ENCODE peak calls at places on chromosomes 16 and 17, in seven cellular contexts. One of them, this sample, is unnamed.

GRCh38 chr16:27822529-27823437 is 240.7 kb downstream of the GSG1L start:
- DNase-seq in ELR: no peak
- DNase-seq in sciatic nerve: peak; percentile 23
- DNase-seq in stimulated activated CD8-positive, alpha-beta memory T cell treated with anti-CD3 and anti-CD28 coated beads, Interleukin-2, amount 100 ng/mL, for 48 hours: no peak
- DNase-seq in T-helper 9 cell: no peak
- DNase-seq in AG09319: no peak
- DNase-seq in HL-60: no peak
- DNase-seq in this sample: no peak

GRCh38 chr17:9797965-9798364 is 6.6 kb upstream of the DHRS7C start:
- DNase-seq in ELR: no peak
- DNase-seq in sciatic nerve: no peak
- DNase-seq in stimulated activated CD8-positive, alpha-beta memory T cell treated with anti-CD3 and anti-CD28 coated beads, Interleukin-2, amount 100 ng/mL, for 48 hours: no peak
- DNase-seq in T-helper 9 cell: no peak
- DNase-seq in AG09319: no peak
- DNase-seq in HL-60: no peak
- DNase-seq in this sample: no peak

GRCh38 chr17:82914375-82914774 is 74.6 kb upstream of the ZNF750 start:
- DNase-seq in ELR: no peak
- DNase-seq in sciatic nerve: no peak
- DNase-seq in stimulated activated CD8-positive, alpha-beta memory T cell treated with anti-CD3 and anti-CD28 coated beads, Interleukin-2, amount 100 ng/mL, for 48 hours: no peak
- DNase-seq in T-helper 9 cell: no peak
- DNase-seq in AG09319: no peak
- DNase-seq in HL-60: no peak
- DNase-seq in this sample: peak; percentile 14

GRCh38 chr16:10333321-10334032 is 52.4 kb upstream of the ATF7IP2 start:
- DNase-seq in ELR: no peak
- DNase-seq in sciatic nerve: no peak
- DNase-seq in stimulated activated CD8-positive, alpha-beta memory T cell treated with anti-CD3 and anti-CD28 coated beads, Interleukin-2, amount 100 ng/mL, for 48 hours: no peak
- DNase-seq in T-helper 9 cell: no peak
- DNase-seq in AG09319: no peak
- DNase-seq in HL-60: no peak
- DNase-seq in this sample: no peak

GRCh38 chr16:24626251-24626650 is 86.9 kb downstream of the RBBP6 start:
- DNase-seq in ELR: peak; percentile 52
- DNase-seq in sciatic nerve: no peak
- DNase-seq in stimulated activated CD8-positive, alpha-beta memory T cell treated with anti-CD3 and anti-CD28 coated beads, Interleukin-2, amount 100 ng/mL, for 48 hours: no peak
- DNase-seq in T-helper 9 cell: no peak
- DNase-seq in AG09319: no peak
- DNase-seq in HL-60: no peak
- DNase-seq in this sample: peak; percentile 47

GRCh38 chr17:79978545-79978852 is 57.2 kb downstream of the TBC1D16 start:
- DNase-seq in ELR: no peak
- DNase-seq in sciatic nerve: peak; percentile 35
- DNase-seq in stimulated activated CD8-positive, alpha-beta memory T cell treated with anti-CD3 and anti-CD28 coated beads, Interleukin-2, amount 100 ng/mL, for 48 hours: no peak
- DNase-seq in T-helper 9 cell: no peak
- DNase-seq in AG09319: peak; percentile 14
- DNase-seq in HL-60: no peak
- DNase-seq in this sample: no peak

GRCh38 chr17:44223574-44224046 is 4.1 kb upstream of the UBTF start:
- DNase-seq in ELR: peak; percentile 80
- DNase-seq in sciatic nerve: peak; percentile 75
- DNase-seq in stimulated activated CD8-positive, alpha-beta memory T cell treated with anti-CD3 and anti-CD28 coated beads, Interleukin-2, amount 100 ng/mL, for 48 hours: no peak
- DNase-seq in T-helper 9 cell: no peak
- DNase-seq in AG09319: no peak
- DNase-seq in HL-60: no peak
- DNase-seq in this sample: no peak

GRCh38 chr16:86509759-86510464 is 415 bp upstream of the FOXF1 start:
- DNase-seq in ELR: peak; percentile 93
- DNase-seq in sciatic nerve: no peak
- DNase-seq in stimulated activated CD8-positive, alpha-beta memory T cell treated with anti-CD3 and anti-CD28 coated beads, Interleukin-2, amount 100 ng/mL, for 48 hours: no peak
- DNase-seq in T-helper 9 cell: no peak
- DNase-seq in AG09319: peak; percentile 90
- DNase-seq in HL-60: no peak
- DNase-seq in this sample: no peak

GRCh38 chr16:86452451-86452850 is 57.9 kb upstream of the FOXF1 start:
- DNase-seq in ELR: no peak
- DNase-seq in sciatic nerve: no peak
- DNase-seq in stimulated activated CD8-positive, alpha-beta memory T cell treated with anti-CD3 and anti-CD28 coated beads, Interleukin-2, amount 100 ng/mL, for 48 hours: no peak
- DNase-seq in T-helper 9 cell: no peak
- DNase-seq in AG09319: no peak
- DNase-seq in HL-60: no peak
- DNase-seq in this sample: no peak

GRCh38 chr16:85005278-85006069 is 5.9 kb downstream of the ZDHHC7 start:
- DNase-seq in ELR: peak; percentile 87
- DNase-seq in sciatic nerve: no peak
- DNase-seq in stimulated activated CD8-positive, alpha-beta memory T cell treated with anti-CD3 and anti-CD28 coated beads, Interleukin-2, amount 100 ng/mL, for 48 hours: no peak
- DNase-seq in T-helper 9 cell: no peak
- DNase-seq in AG09319: peak; percentile 35
- DNase-seq in HL-60: no peak
- DNase-seq in this sample: peak; percentile 80

GRCh38 chr17:78360371-78361226 is 722 bp upstream of the SOCS3 start:
- DNase-seq in ELR: peak; percentile 94
- DNase-seq in sciatic nerve: peak; percentile 98
- DNase-seq in stimulated activated CD8-positive, alpha-beta memory T cell treated with anti-CD3 and anti-CD28 coated beads, Interleukin-2, amount 100 ng/mL, for 48 hours: peak; percentile 96
- DNase-seq in T-helper 9 cell: peak; percentile 96
- DNase-seq in AG09319: no peak
- DNase-seq in HL-60: peak; percentile 88
- DNase-seq in this sample: peak; percentile 89

GRCh38 chr16:3180445-3180878 is 7.5 kb upstream of the OR1F1 start:
- DNase-seq in ELR: peak; percentile 72
- DNase-seq in sciatic nerve: no peak
- DNase-seq in stimulated activated CD8-positive, alpha-beta memory T cell treated with anti-CD3 and anti-CD28 coated beads, Interleukin-2, amount 100 ng/mL, for 48 hours: no peak
- DNase-seq in T-helper 9 cell: no peak
- DNase-seq in AG09319: no peak
- DNase-seq in HL-60: no peak
- DNase-seq in this sample: peak; percentile 50

GRCh38 chr17:32516940-32517711 is 30.3 kb downstream of the CDK5R1 start:
- DNase-seq in ELR: no peak
- DNase-seq in sciatic nerve: no peak
- DNase-seq in stimulated activated CD8-positive, alpha-beta memory T cell treated with anti-CD3 and anti-CD28 coated beads, Interleukin-2, amount 100 ng/mL, for 48 hours: no peak
- DNase-seq in T-helper 9 cell: no peak
- DNase-seq in AG09319: no peak
- DNase-seq in HL-60: no peak
- DNase-seq in this sample: no peak

GRCh38 chr17:38585056-38585804 is 20.5 kb downstream of the SRCIN1 start:
- DNase-seq in ELR: no peak
- DNase-seq in sciatic nerve: no peak
- DNase-seq in stimulated activated CD8-positive, alpha-beta memory T cell treated with anti-CD3 and anti-CD28 coated beads, Interleukin-2, amount 100 ng/mL, for 48 hours: no peak
- DNase-seq in T-helper 9 cell: no peak
- DNase-seq in AG09319: no peak
- DNase-seq in HL-60: no peak
- DNase-seq in this sample: peak; percentile 30

GRCh38 chr16:4306439-4307214 is 9.2 kb upstream of the GLIS2 start:
- DNase-seq in ELR: no peak
- DNase-seq in sciatic nerve: no peak
- DNase-seq in stimulated activated CD8-positive, alpha-beta memory T cell treated with anti-CD3 and anti-CD28 coated beads, Interleukin-2, amount 100 ng/mL, for 48 hours: no peak
- DNase-seq in T-helper 9 cell: peak; percentile 51
- DNase-seq in AG09319: no peak
- DNase-seq in HL-60: no peak
- DNase-seq in this sample: no peak

GRCh38 chr17:16920628-16921020 is 51.3 kb downstream of the TNFRSF13B start:
- DNase-seq in ELR: no peak
- DNase-seq in sciatic nerve: no peak
- DNase-seq in stimulated activated CD8-positive, alpha-beta memory T cell treated with anti-CD3 and anti-CD28 coated beads, Interleukin-2, amount 100 ng/mL, for 48 hours: no peak
- DNase-seq in T-helper 9 cell: no peak
- DNase-seq in AG09319: no peak
- DNase-seq in HL-60: no peak
- DNase-seq in this sample: no peak

GRCh38 chr16:65116818-65117430 is 4.9 kb downstream of the CDH11 start:
- DNase-seq in ELR: no peak
- DNase-seq in sciatic nerve: no peak
- DNase-seq in stimulated activated CD8-positive, alpha-beta memory T cell treated with anti-CD3 and anti-CD28 coated beads, Interleukin-2, amount 100 ng/mL, for 48 hours: no peak
- DNase-seq in T-helper 9 cell: no peak
- DNase-seq in AG09319: no peak
- DNase-seq in HL-60: no peak
- DNase-seq in this sample: peak; percentile 16

GRCh38 chr17:50837980-50838954 is 2.9 kb downstream of the WFIKKN2 start:
- DNase-seq in ELR: no peak
- DNase-seq in sciatic nerve: no peak
- DNase-seq in stimulated activated CD8-positive, alpha-beta memory T cell treated with anti-CD3 and anti-CD28 coated beads, Interleukin-2, amount 100 ng/mL, for 48 hours: no peak
- DNase-seq in T-helper 9 cell: no peak
- DNase-seq in AG09319: no peak
- DNase-seq in HL-60: no peak
- DNase-seq in this sample: no peak

GRCh38 chr17:2111691-2112090 is 56.8 kb downstream of the HIC1 start:
- DNase-seq in ELR: peak; percentile 72
- DNase-seq in sciatic nerve: no peak
- DNase-seq in stimulated activated CD8-positive, alpha-beta memory T cell treated with anti-CD3 and anti-CD28 coated beads, Interleukin-2, amount 100 ng/mL, for 48 hours: no peak
- DNase-seq in T-helper 9 cell: no peak
- DNase-seq in AG09319: no peak
- DNase-seq in HL-60: no peak
- DNase-seq in this sample: peak; percentile 77

GRCh38 chr17:49572806-49573420 is 2.8 kb upstream of the NXPH3 start:
- DNase-seq in ELR: no peak
- DNase-seq in sciatic nerve: no peak
- DNase-seq in stimulated activated CD8-positive, alpha-beta memory T cell treated with anti-CD3 and anti-CD28 coated beads, Interleukin-2, amount 100 ng/mL, for 48 hours: no peak
- DNase-seq in T-helper 9 cell: no peak
- DNase-seq in AG09319: no peak
- DNase-seq in HL-60: no peak
- DNase-seq in this sample: no peak

GRCh38 chr17:4859816-4860625 is 26.9 kb downstream of the MINK1 start:
- DNase-seq in ELR: no peak
- DNase-seq in sciatic nerve: no peak
- DNase-seq in stimulated activated CD8-positive, alpha-beta memory T cell treated with anti-CD3 and anti-CD28 coated beads, Interleukin-2, amount 100 ng/mL, for 48 hours: no peak
- DNase-seq in T-helper 9 cell: no peak
- DNase-seq in AG09319: no peak
- DNase-seq in HL-60: no peak
- DNase-seq in this sample: no peak

GRCh38 chr17:73983623-73984410 is 219.7 kb upstream of the RPL38 start:
- DNase-seq in ELR: no peak
- DNase-seq in sciatic nerve: no peak
- DNase-seq in stimulated activated CD8-positive, alpha-beta memory T cell treated with anti-CD3 and anti-CD28 coated beads, Interleukin-2, amount 100 ng/mL, for 48 hours: no peak
- DNase-seq in T-helper 9 cell: no peak
- DNase-seq in AG09319: no peak
- DNase-seq in HL-60: no peak
- DNase-seq in this sample: no peak

GRCh38 chr17:81390436-81391214 is 4.6 kb upstream of the BAHCC1 start:
- DNase-seq in ELR: no peak
- DNase-seq in sciatic nerve: no peak
- DNase-seq in stimulated activated CD8-positive, alpha-beta memory T cell treated with anti-CD3 and anti-CD28 coated beads, Interleukin-2, amount 100 ng/mL, for 48 hours: no peak
- DNase-seq in T-helper 9 cell: no peak
- DNase-seq in AG09319: no peak
- DNase-seq in HL-60: no peak
- DNase-seq in this sample: no peak

GRCh38 chr16:85658504-85659326 is 30.0 kb downstream of the GINS2 start:
- DNase-seq in ELR: no peak
- DNase-seq in sciatic nerve: no peak
- DNase-seq in stimulated activated CD8-positive, alpha-beta memory T cell treated with anti-CD3 and anti-CD28 coated beads, Interleukin-2, amount 100 ng/mL, for 48 hours: no peak
- DNase-seq in T-helper 9 cell: no peak
- DNase-seq in AG09319: no peak
- DNase-seq in HL-60: no peak
- DNase-seq in this sample: no peak

GRCh38 chr17:78838574-78839005 is 2.0 kb downstream of the USP36 start:
- DNase-seq in ELR: no peak
- DNase-seq in sciatic nerve: no peak
- DNase-seq in stimulated activated CD8-positive, alpha-beta memory T cell treated with anti-CD3 and anti-CD28 coated beads, Interleukin-2, amount 100 ng/mL, for 48 hours: no peak
- DNase-seq in T-helper 9 cell: no peak
- DNase-seq in AG09319: no peak
- DNase-seq in HL-60: no peak
- DNase-seq in this sample: peak; percentile 13

GRCh38 chr17:76480676-76481075 is 13.3 kb downstream of the AANAT start:
- DNase-seq in ELR: no peak
- DNase-seq in sciatic nerve: no peak
- DNase-seq in stimulated activated CD8-positive, alpha-beta memory T cell treated with anti-CD3 and anti-CD28 coated beads, Interleukin-2, amount 100 ng/mL, for 48 hours: no peak
- DNase-seq in T-helper 9 cell: no peak
- DNase-seq in AG09319: no peak
- DNase-seq in HL-60: no peak
- DNase-seq in this sample: no peak

GRCh38 chr16:71364306-71364705 is 5.8 kb downstream of the CALB2 start:
- DNase-seq in ELR: no peak
- DNase-seq in sciatic nerve: no peak
- DNase-seq in stimulated activated CD8-positive, alpha-beta memory T cell treated with anti-CD3 and anti-CD28 coated beads, Interleukin-2, amount 100 ng/mL, for 48 hours: no peak
- DNase-seq in T-helper 9 cell: no peak
- DNase-seq in AG09319: no peak
- DNase-seq in HL-60: no peak
- DNase-seq in this sample: no peak

GRCh38 chr16:11602321-11602720 is 15.6 kb upstream of the LITAF start:
- DNase-seq in ELR: no peak
- DNase-seq in sciatic nerve: no peak
- DNase-seq in stimulated activated CD8-positive, alpha-beta memory T cell treated with anti-CD3 and anti-CD28 coated beads, Interleukin-2, amount 100 ng/mL, for 48 hours: no peak
- DNase-seq in T-helper 9 cell: no peak
- DNase-seq in AG09319: no peak
- DNase-seq in HL-60: no peak
- DNase-seq in this sample: no peak

GRCh38 chr16:4517812-4518211 is 20.8 kb downstream of the CDIP1 start:
- DNase-seq in ELR: peak; percentile 51
- DNase-seq in sciatic nerve: no peak
- DNase-seq in stimulated activated CD8-positive, alpha-beta memory T cell treated with anti-CD3 and anti-CD28 coated beads, Interleukin-2, amount 100 ng/mL, for 48 hours: no peak
- DNase-seq in T-helper 9 cell: no peak
- DNase-seq in AG09319: no peak
- DNase-seq in HL-60: peak; percentile 34
- DNase-seq in this sample: peak; percentile 48

GRCh38 chr16:66930189-66930588 is 4.0 kb downstream of the CIAO2B start:
- DNase-seq in ELR: peak; percentile 91
- DNase-seq in sciatic nerve: no peak
- DNase-seq in stimulated activated CD8-positive, alpha-beta memory T cell treated with anti-CD3 and anti-CD28 coated beads, Interleukin-2, amount 100 ng/mL, for 48 hours: no peak
- DNase-seq in T-helper 9 cell: no peak
- DNase-seq in AG09319: no peak
- DNase-seq in HL-60: no peak
- DNase-seq in this sample: peak; percentile 76

GRCh38 chr16:19515765-19516164 is 6.1 kb downstream of the GDE1 start:
- DNase-seq in ELR: peak; percentile 39
- DNase-seq in sciatic nerve: no peak
- DNase-seq in stimulated activated CD8-positive, alpha-beta memory T cell treated with anti-CD3 and anti-CD28 coated beads, Interleukin-2, amount 100 ng/mL, for 48 hours: no peak
- DNase-seq in T-helper 9 cell: no peak
- DNase-seq in AG09319: no peak
- DNase-seq in HL-60: no peak
- DNase-seq in this sample: peak; percentile 25

GRCh38 chr17:2695961-2696760 is 15.4 kb downstream of the CLUH start:
- DNase-seq in ELR: no peak
- DNase-seq in sciatic nerve: peak; percentile 56
- DNase-seq in stimulated activated CD8-positive, alpha-beta memory T cell treated with anti-CD3 and anti-CD28 coated beads, Interleukin-2, amount 100 ng/mL, for 48 hours: no peak
- DNase-seq in T-helper 9 cell: no peak
- DNase-seq in AG09319: no peak
- DNase-seq in HL-60: no peak
- DNase-seq in this sample: no peak

GRCh38 chr16:30054451-30054850 is 11.1 kb upstream of the ALDOA start:
- DNase-seq in ELR: peak; percentile 60
- DNase-seq in sciatic nerve: no peak
- DNase-seq in stimulated activated CD8-positive, alpha-beta memory T cell treated with anti-CD3 and anti-CD28 coated beads, Interleukin-2, amount 100 ng/mL, for 48 hours: no peak
- DNase-seq in T-helper 9 cell: no peak
- DNase-seq in AG09319: no peak
- DNase-seq in HL-60: no peak
- DNase-seq in this sample: no peak

GRCh38 chr16:8907096-8907495 is 24.9 kb downstream of the LITAFD start:
- DNase-seq in ELR: no peak
- DNase-seq in sciatic nerve: no peak
- DNase-seq in stimulated activated CD8-positive, alpha-beta memory T cell treated with anti-CD3 and anti-CD28 coated beads, Interleukin-2, amount 100 ng/mL, for 48 hours: no peak
- DNase-seq in T-helper 9 cell: no peak
- DNase-seq in AG09319: no peak
- DNase-seq in HL-60: no peak
- DNase-seq in this sample: no peak

GRCh38 chr17:34412965-34413441 is 50.0 kb upstream of the CCL1 start:
- DNase-seq in ELR: no peak
- DNase-seq in sciatic nerve: no peak
- DNase-seq in stimulated activated CD8-positive, alpha-beta memory T cell treated with anti-CD3 and anti-CD28 coated beads, Interleukin-2, amount 100 ng/mL, for 48 hours: no peak
- DNase-seq in T-helper 9 cell: no peak
- DNase-seq in AG09319: no peak
- DNase-seq in HL-60: no peak
- DNase-seq in this sample: peak; percentile 3

GRCh38 chr16:68592466-68593337 is 52.4 kb upstream of the CDH3 start:
- DNase-seq in ELR: peak; percentile 36
- DNase-seq in sciatic nerve: no peak
- DNase-seq in stimulated activated CD8-positive, alpha-beta memory T cell treated with anti-CD3 and anti-CD28 coated beads, Interleukin-2, amount 100 ng/mL, for 48 hours: no peak
- DNase-seq in T-helper 9 cell: no peak
- DNase-seq in AG09319: no peak
- DNase-seq in HL-60: peak; percentile 4
- DNase-seq in this sample: peak; percentile 49

This sample was measured in epithelial cell of esophagus.